ENCODE peak calls at places on chromosomes 1 and 21, in seven cellular contexts. Y, K, D, E, U, I and W are unnamed samples.

GRCh38 chr1:229860926-229861325 is 206.1 kb upstream of the GALNT2 start:
- DNase-seq in I (no peak), K (no peak), Y (no peak), D (no peak), U (no peak), E (no peak), W (no peak)

GRCh38 chr1:211632808-211633522 is 42.5 kb downstream of the NEK2 start:
- DNase-seq in U (peak; percentile 34), E (no peak), Y (no peak), I (peak; percentile 95), D (peak; percentile 93), K (peak; percentile 92), W (peak; percentile 85)

GRCh38 chr1:154178856-154179811 is 12.8 kb downstream of the TPM3 start:
- DNase-seq in K (no peak), Y (no peak), U (no peak), E (peak; percentile 40), D (peak; percentile 23), I (no peak), W (no peak)

GRCh38 chr1:111743679-111744101 is 4.5 kb upstream of the INKA2 start:
- DNase-seq in I (no peak), K (peak; percentile 43), E (no peak), Y (no peak), D (no peak), U (no peak), W (peak; percentile 54)

GRCh38 chr1:162383091-162383490 is 1.6 kb downstream of the C1orf226 start:
- DNase-seq in K (no peak), U (no peak), E (no peak), Y (no peak), I (no peak), D (no peak), W (no peak)

GRCh38 chr1:234315091-234315541 is 58.1 kb upstream of the COA6 start:
- DNase-seq in Y (no peak), I (peak; percentile 85), D (peak; percentile 74), K (peak; percentile 81), U (peak; percentile 92), E (no peak), W (peak; percentile 51)

GRCh38 chr1:236332092-236332758 is 50.5 kb upstream of the ERO1B start:
- DNase-seq in U (no peak), Y (no peak), K (no peak), I (no peak), E (no peak), D (no peak), W (no peak)

GRCh38 chr1:160795951-160796383 is at the start of gene LY9:
- DNase-seq in D (no peak), K (no peak), E (no peak), I (no peak), Y (no peak), U (no peak), W (no peak)

GRCh38 chr1:43653339-43653738 is 3.4 kb downstream of the KDM4A start:
- DNase-seq in U (no peak), K (no peak), E (peak; percentile 41), Y (no peak), I (peak; percentile 24), D (peak; percentile 38), W (peak; percentile 40)

GRCh38 chr1:24635195-24635843 is 7.8 kb upstream of the SRRM1 start:
- DNase-seq in Y (no peak), K (peak; percentile 60), E (no peak), D (peak; percentile 74), U (peak; percentile 79), I (peak; percentile 47), W (peak; percentile 73)

GRCh38 chr1:47558601-47559593 is 121.1 kb downstream of the FOXD2 start:
- DNase-seq in Y (no peak), U (peak; percentile 73), K (peak; percentile 33), E (no peak), I (no peak), D (no peak), W (peak; percentile 79)

GRCh38 chr1:197521118-197521739 is 253.2 kb downstream of the CRB1 start:
- DNase-seq in U (peak; percentile 37), E (peak; percentile 57), D (peak; percentile 31), I (peak; percentile 42), K (peak; percentile 21), Y (no peak), W (peak; percentile 42)

GRCh38 chr1:236795757-236796719 is 946 bp downstream of the MTR start:
- DNase-seq in U (peak; percentile 56), K (no peak), Y (no peak), E (peak; percentile 49), D (no peak), I (peak; percentile 42), W (peak; percentile 52)

GRCh38 chr1:147388969-147389368 is 146.5 kb downstream of the CHD1L start:
- DNase-seq in D (no peak), I (no peak), Y (no peak), K (no peak), U (no peak), E (no peak), W (no peak)

GRCh38 chr21:34887729-34888568 is 161.2 kb downstream of the RUNX1 start:
- DNase-seq in U (peak; percentile 93), I (peak; percentile 85), K (peak; percentile 98), E (peak; percentile 63), D (peak; percentile 96), Y (no peak), W (peak; percentile 97)

GRCh38 chr21:45257673-45258341 is 29.9 kb downstream of the POFUT2 start:
- DNase-seq in I (no peak), Y (no peak), K (peak; percentile 3), D (no peak), E (no peak), U (no peak), W (no peak)

GRCh38 chr1:154725841-154726240 is 117.9 kb upstream of the ADAR start:
- DNase-seq in K (no peak), E (no peak), I (no peak), Y (no peak), U (no peak), D (no peak), W (no peak)

GRCh38 chr1:108556079-108556478 is 3.8 kb upstream of the EEIG2 start:
- DNase-seq in K (no peak), I (no peak), E (no peak), U (no peak), Y (no peak), D (no peak), W (peak; percentile 44)

GRCh38 chr21:37198989-37199924 is 67.9 kb downstream of the VPS26C start:
- DNase-seq in K (peak; percentile 78), Y (no peak), U (peak; percentile 20), I (peak; percentile 66), D (peak; percentile 45), E (peak; percentile 67), W (peak; percentile 82)

GRCh38 chr1:52920791-52921291 is 699 bp downstream of the ECHDC2 start:
- DNase-seq in U (no peak), E (no peak), Y (no peak), K (no peak), I (no peak), D (peak; percentile 18), W (peak; percentile 23)

GRCh38 chr1:62241357-62242131 is 46.9 kb downstream of the L1TD1 start:
- DNase-seq in E (peak; percentile 39), K (no peak), I (no peak), D (no peak), Y (no peak), U (peak; percentile 54), W (no peak)

GRCh38 chr1:232884262-232884661 is 66.1 kb upstream of the NTPCR start:
- DNase-seq in E (no peak), D (peak; percentile 26), I (no peak), U (peak; percentile 12), Y (no peak), K (no peak), W (peak; percentile 71)

GRCh38 chr1:59516881-59517280 is 220.0 kb downstream of the FGGY start:
- DNase-seq in Y (no peak), D (no peak), E (no peak), U (no peak), K (no peak), I (no peak), W (no peak)

GRCh38 chr1:53634571-53634979 is 104.4 kb downstream of the GLIS1 start:
- DNase-seq in U (no peak), K (no peak), E (peak; percentile 4), Y (no peak), I (no peak), D (no peak), W (no peak)

GRCh38 chr1:111878096-111878495 is 111.4 kb downstream of the KCND3 start:
- DNase-seq in K (no peak), D (no peak), I (no peak), Y (no peak), U (no peak), E (no peak), W (peak; percentile 2)

GRCh38 chr1:78607334-78607927 is 12.8 kb upstream of the IFI44L start:
- DNase-seq in E (no peak), U (peak; percentile 38), K (no peak), I (peak; percentile 13), Y (no peak), D (peak; percentile 44), W (peak; percentile 49)

GRCh38 chr1:182784556-182785171 is 4.9 kb upstream of the NPL start:
- DNase-seq in Y (no peak), U (peak; percentile 42), D (peak; percentile 51), I (peak; percentile 68), K (peak; percentile 25), E (peak; percentile 19), W (peak; percentile 44)

GRCh38 chr1:152739841-152740240 is 18.0 kb upstream of the KPRP start:
- DNase-seq in K (no peak), D (no peak), E (no peak), Y (no peak), I (no peak), U (peak; percentile 93), W (no peak)

GRCh38 chr1:165828103-165828558 is 717 bp downstream of the UCK2 start:
- DNase-seq in E (peak; percentile 64), K (peak; percentile 72), U (no peak), Y (no peak), I (no peak), D (peak; percentile 40), W (peak; percentile 57)

GRCh38 chr21:25307489-25307888 is 299.8 kb downstream of the MRPL39 start:
- DNase-seq in E (no peak), K (no peak), Y (no peak), I (peak; percentile 60), U (peak; percentile 20), D (peak; percentile 11), W (peak; percentile 58)

GRCh38 chr1:63575340-63575826 is 17.8 kb upstream of the PGM1 start:
- DNase-seq in K (no peak), D (peak; percentile 35), U (peak; percentile 41), E (no peak), I (peak; percentile 11), Y (no peak), W (peak; percentile 34)

GRCh38 chr1:229407206-229408026 is 26.5 kb downstream of the ACTA1 start:
- DNase-seq in D (peak; percentile 19), K (no peak), E (no peak), U (no peak), Y (no peak), I (no peak), W (no peak)

GRCh38 chr1:6197746-6198427 is 1.5 kb downstream of the RPL22 start:
- DNase-seq in E (no peak), D (no peak), I (no peak), K (no peak), Y (no peak), U (no peak), W (no peak)

GRCh38 chr1:3651011-3651938 is 1.0 kb upstream of the TP73 start:
- DNase-seq in Y (no peak), E (no peak), U (no peak), K (peak; percentile 41), D (no peak), I (no peak), W (no peak)